ENCODE peak calls at places on chromosomes 11 and 22, in nine cellular contexts. One of them, this sample, is unnamed. For H3K4me1, the result is how much of the 10 kb centered on the place peaks cover.

GRCh38 chr11:27716216-27716615 is 16.0 kb upstream of the BDNF start:
- DNase-seq in H1: no peak
- DNase-seq in spleen: no peak
- DNase-seq in HepG2: no peak
- DNase-seq in stomach: no peak
- DNase-seq in sigmoid colon: no peak
- DNase-seq in prostate gland: no peak
- DNase-seq in GM12878: no peak
- DNase-seq in HCT116: no peak
- DNase-seq in this sample: no peak

GRCh38 chr11:68806931-68807844 is 34.5 kb downstream of the CPT1A start:
- DNase-seq in stomach: no peak
- DNase-seq in HepG2: no peak
- DNase-seq in sigmoid colon: no peak
- DNase-seq in H1: no peak
- DNase-seq in GM12878: no peak
- DNase-seq in HCT116: no peak
- DNase-seq in prostate gland: no peak
- DNase-seq in spleen: no peak
- DNase-seq in this sample: no peak

GRCh38 chr11:118046051-118046963 is 30.6 kb upstream of the TMPRSS4 start:
- DNase-seq in prostate gland: no peak
- DNase-seq in spleen: no peak
- DNase-seq in stomach: no peak
- DNase-seq in HCT116: no peak
- DNase-seq in HepG2: no peak
- DNase-seq in H1: no peak
- DNase-seq in GM12878: peak
- DNase-seq in sigmoid colon: no peak
- DNase-seq in this sample: no peak

GRCh38 chr22:18056161-18056666 is 21.6 kb upstream of the PEX26 start:
- DNase-seq in spleen: peak
- DNase-seq in stomach: no peak
- DNase-seq in prostate gland: no peak
- DNase-seq in HCT116: no peak
- DNase-seq in H1: no peak
- DNase-seq in sigmoid colon: no peak
- DNase-seq in HepG2: peak
- DNase-seq in GM12878: no peak
- DNase-seq in this sample: no peak

GRCh38 chr22:42303304-42304020 is 33.0 kb upstream of the TCF20 start:
- DNase-seq in spleen: no peak
- DNase-seq in sigmoid colon: no peak
- DNase-seq in HCT116: no peak
- DNase-seq in H1: no peak
- DNase-seq in GM12878: no peak
- DNase-seq in HepG2: peak
- DNase-seq in prostate gland: no peak
- DNase-seq in stomach: no peak
- DNase-seq in this sample: no peak

GRCh38 chr11:3089236-3090061 is 32.2 kb upstream of the CARS1 start:
- DNase-seq in spleen: no peak
- DNase-seq in sigmoid colon: no peak
- DNase-seq in stomach: no peak
- DNase-seq in prostate gland: no peak
- DNase-seq in HepG2: no peak
- DNase-seq in GM12878: no peak
- DNase-seq in H1: no peak
- DNase-seq in HCT116: no peak
- DNase-seq in this sample: no peak

GRCh38 chr11:125256471-125257010 is 92.0 kb downstream of the PKNOX2 start:
- DNase-seq in H1: no peak
- DNase-seq in HCT116: no peak
- DNase-seq in stomach: no peak
- DNase-seq in spleen: no peak
- DNase-seq in HepG2: no peak
- DNase-seq in prostate gland: no peak
- DNase-seq in GM12878: no peak
- DNase-seq in sigmoid colon: no peak
- DNase-seq in this sample: no peak

GRCh38 chr11:43282607-43283440 is 29.0 kb upstream of the API5 start:
- DNase-seq in GM12878: no peak
- DNase-seq in prostate gland: no peak
- DNase-seq in HCT116: peak
- DNase-seq in sigmoid colon: no peak
- DNase-seq in stomach: no peak
- DNase-seq in HepG2: peak
- DNase-seq in H1: peak
- DNase-seq in spleen: peak
- DNase-seq in this sample: no peak

DNA sequence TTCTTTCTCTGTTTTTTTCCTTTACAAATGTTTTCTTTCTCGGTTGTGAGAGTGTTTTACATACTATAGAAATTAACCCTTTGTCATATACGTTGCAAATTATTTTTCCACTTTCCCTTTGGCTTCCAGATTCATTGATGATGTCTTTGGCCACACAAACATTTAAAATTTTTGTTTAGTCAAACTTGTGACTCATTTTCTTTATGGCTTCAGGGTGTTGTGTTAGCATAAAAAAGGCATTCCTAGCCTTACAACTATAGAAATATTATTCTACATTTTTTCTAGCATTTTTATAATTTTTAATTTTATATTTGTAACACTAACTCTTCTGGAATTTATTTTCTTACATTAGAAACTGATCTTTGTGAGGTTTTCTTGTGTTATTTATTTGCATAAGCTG is 12.1 kb downstream of the GRIA4 start:
- DNase-seq in HCT116: no peak
- DNase-seq in GM12878: no peak
- DNase-seq in spleen: no peak
- DNase-seq in prostate gland: no peak
- DNase-seq in H1: no peak
- DNase-seq in HepG2: no peak
- DNase-seq in stomach: no peak
- DNase-seq in sigmoid colon: no peak
- DNase-seq in this sample: no peak
- TF ChIP-seq POLR2AphosphoS5 in HCT116: no peak
- TF ChIP-seq POLR2AphosphoS5 in GM12878: no peak
- TF ChIP-seq POLR2AphosphoS5 in spleen: no peak
- TF ChIP-seq POLR2AphosphoS5 in prostate gland: no peak
- TF ChIP-seq POLR2AphosphoS5 in H1: no peak
- TF ChIP-seq POLR2AphosphoS5 in HepG2: no peak
- TF ChIP-seq POLR2AphosphoS5 in stomach: no peak
- TF ChIP-seq POLR2AphosphoS5 in sigmoid colon: no peak
- TF ChIP-seq POLR2AphosphoS5 in this sample: no peak

GRCh38 chr11:112608466-112608865 is 347.8 kb upstream of the PLET1 start:
- DNase-seq in prostate gland: no peak
- DNase-seq in HCT116: no peak
- DNase-seq in spleen: no peak
- DNase-seq in HepG2: no peak
- DNase-seq in stomach: no peak
- DNase-seq in H1: no peak
- DNase-seq in GM12878: no peak
- DNase-seq in sigmoid colon: no peak
- DNase-seq in this sample: no peak

GRCh38 chr11:112612283-112612849 is 348.9 kb upstream of the NCAM1 start:
- DNase-seq in GM12878: no peak
- DNase-seq in HepG2: no peak
- DNase-seq in H1: no peak
- DNase-seq in sigmoid colon: no peak
- DNase-seq in stomach: no peak
- DNase-seq in HCT116: peak
- DNase-seq in spleen: no peak
- DNase-seq in prostate gland: no peak
- DNase-seq in this sample: no peak

GRCh38 chr11:112613051-112613972 is 347.9 kb upstream of the NCAM1 start:
- DNase-seq in H1: no peak
- DNase-seq in stomach: no peak
- DNase-seq in spleen: no peak
- DNase-seq in HCT116: peak
- DNase-seq in sigmoid colon: no peak
- DNase-seq in GM12878: no peak
- DNase-seq in prostate gland: no peak
- DNase-seq in HepG2: peak
- DNase-seq in this sample: no peak

GRCh38 chr11:112610494-112610893 is 349.8 kb upstream of the PLET1 start:
- DNase-seq in HCT116: no peak
- DNase-seq in H1: no peak
- DNase-seq in HepG2: no peak
- DNase-seq in sigmoid colon: no peak
- DNase-seq in GM12878: no peak
- DNase-seq in stomach: no peak
- DNase-seq in spleen: no peak
- DNase-seq in prostate gland: no peak
- DNase-seq in this sample: no peak

DNA sequence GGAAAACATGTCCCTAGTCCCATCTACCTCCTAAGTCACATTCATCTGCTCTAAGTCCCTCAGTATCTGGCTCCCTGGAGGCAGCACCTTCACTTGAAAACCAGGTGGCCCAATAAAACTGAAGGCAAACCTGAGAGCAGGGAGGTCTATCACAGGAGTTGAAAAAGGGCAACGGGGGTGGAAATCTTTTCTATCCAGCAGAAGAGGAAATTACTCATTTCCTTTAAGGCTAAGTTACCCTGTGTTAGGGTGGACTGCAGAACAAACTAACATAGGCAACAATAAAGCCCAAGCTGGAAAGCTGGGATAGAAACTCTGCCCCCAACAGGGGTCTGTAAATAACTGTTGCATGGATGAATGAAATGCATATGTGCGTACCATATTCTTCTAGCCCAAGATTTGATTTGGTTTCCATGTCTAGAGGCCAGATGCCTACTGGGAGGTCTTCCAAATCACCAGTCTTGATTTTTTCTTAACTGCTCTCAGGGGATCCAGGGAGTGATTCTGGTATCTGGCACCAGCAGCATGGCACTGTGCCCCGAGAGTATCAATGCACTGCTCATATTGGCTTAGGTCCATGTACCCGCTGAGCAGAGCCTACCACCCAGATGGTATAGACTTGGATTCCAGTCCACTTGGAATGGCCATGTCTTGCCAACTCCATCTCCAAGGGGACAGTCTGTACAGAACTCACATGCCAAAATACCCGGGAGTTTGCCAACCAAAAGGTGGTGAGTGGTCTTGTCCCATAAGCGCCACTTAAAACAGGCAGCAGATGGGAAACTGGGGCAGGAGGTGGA is 350.0 kb upstream of the NCAM1 start:
- DNase-seq in spleen: no peak
- DNase-seq in GM12878: no peak
- DNase-seq in HepG2: no peak
- DNase-seq in sigmoid colon: no peak
- DNase-seq in H1: no peak
- DNase-seq in prostate gland: no peak
- DNase-seq in HCT116: no peak
- DNase-seq in stomach: no peak
- DNase-seq in this sample: no peak
- H3K4me1 ChIP-seq in spleen: under half
- H3K4me1 ChIP-seq in GM12878: under half
- H3K4me1 ChIP-seq in HepG2: under half
- H3K4me1 ChIP-seq in sigmoid colon: under half
- H3K4me1 ChIP-seq in H1: under half
- H3K4me1 ChIP-seq in prostate gland: under half
- H3K4me1 ChIP-seq in HCT116: under half
- H3K4me1 ChIP-seq in stomach: under half
- H3K4me1 ChIP-seq in this sample: under half

GRCh38 chr11:124115782-124116616 is 749 bp downstream of the VWA5A start:
- DNase-seq in HepG2: no peak
- DNase-seq in prostate gland: no peak
- DNase-seq in GM12878: no peak
- DNase-seq in sigmoid colon: peak
- DNase-seq in spleen: peak
- DNase-seq in HCT116: no peak
- DNase-seq in stomach: peak
- DNase-seq in H1: peak
- DNase-seq in this sample: no peak

GRCh38 chr11:124109377-124109776 is 5.9 kb upstream of the VWA5A start:
- DNase-seq in prostate gland: no peak
- DNase-seq in spleen: no peak
- DNase-seq in GM12878: no peak
- DNase-seq in sigmoid colon: no peak
- DNase-seq in HCT116: no peak
- DNase-seq in stomach: no peak
- DNase-seq in HepG2: no peak
- DNase-seq in H1: no peak
- DNase-seq in this sample: no peak

GRCh38 chr11:124119103-124119502 is 3.9 kb downstream of the VWA5A start:
- DNase-seq in GM12878: no peak
- DNase-seq in prostate gland: no peak
- DNase-seq in sigmoid colon: no peak
- DNase-seq in spleen: no peak
- DNase-seq in HCT116: no peak
- DNase-seq in HepG2: no peak
- DNase-seq in H1: no peak
- DNase-seq in stomach: no peak
- DNase-seq in this sample: no peak

GRCh38 chr11:124113890-124114289 is 1.4 kb upstream of the VWA5A start:
- DNase-seq in GM12878: no peak
- DNase-seq in prostate gland: no peak
- DNase-seq in HCT116: no peak
- DNase-seq in HepG2: no peak
- DNase-seq in spleen: no peak
- DNase-seq in stomach: no peak
- DNase-seq in sigmoid colon: no peak
- DNase-seq in H1: no peak
- DNase-seq in this sample: no peak

DNA sequence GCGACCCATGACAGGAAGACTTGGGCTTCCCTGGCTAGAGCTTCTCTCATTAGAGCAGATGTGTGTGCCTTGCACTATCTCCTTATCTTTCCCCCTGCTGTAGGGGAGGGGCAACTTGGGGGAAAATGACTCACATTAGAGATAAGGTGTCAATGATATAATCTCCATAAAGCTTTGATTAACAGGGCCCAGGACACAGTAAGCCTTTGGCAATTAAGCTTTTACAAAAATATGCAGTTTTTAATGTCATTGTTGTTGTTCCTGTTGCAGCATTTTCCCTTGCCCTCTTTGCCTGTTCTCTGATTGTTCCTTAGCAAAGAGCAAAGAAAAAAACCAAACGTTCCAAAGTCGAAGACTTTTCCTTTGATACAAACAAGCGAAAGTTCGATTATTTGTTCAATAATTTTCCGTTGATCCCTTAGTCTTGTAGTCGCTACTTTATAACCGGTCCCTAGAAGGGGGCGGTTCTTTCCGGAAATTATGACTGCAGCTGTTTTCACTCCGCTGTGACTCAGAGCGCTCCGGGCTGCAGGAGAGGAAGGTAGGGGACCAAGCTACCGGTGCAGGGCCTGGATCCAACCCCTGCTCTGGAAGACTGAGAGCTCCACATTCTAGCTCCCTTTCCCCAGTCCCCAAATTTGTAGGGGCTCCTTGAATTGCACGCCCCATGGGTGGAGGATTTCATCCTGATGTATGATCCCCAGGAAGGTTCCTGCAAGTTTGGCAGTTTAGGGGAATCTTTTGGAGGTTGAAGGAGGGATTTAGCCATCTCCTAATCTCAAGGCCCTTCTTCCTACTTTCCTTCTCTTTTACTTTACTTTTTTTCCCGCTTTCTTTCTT is at the start of gene VWA5A:
- DNase-seq in stomach: peak
- DNase-seq in HCT116: peak
- DNase-seq in HepG2: peak
- DNase-seq in sigmoid colon: peak
- DNase-seq in GM12878: peak
- DNase-seq in H1: peak
- DNase-seq in prostate gland: peak
- DNase-seq in spleen: peak
- DNase-seq in this sample: peak
- TF ChIP-seq POLR2AphosphoS5 in stomach: peak
- TF ChIP-seq POLR2AphosphoS5 in HCT116: peak
- TF ChIP-seq POLR2AphosphoS5 in HepG2: no peak
- TF ChIP-seq POLR2AphosphoS5 in sigmoid colon: peak
- TF ChIP-seq POLR2AphosphoS5 in GM12878: peak
- TF ChIP-seq POLR2AphosphoS5 in H1: peak
- TF ChIP-seq POLR2AphosphoS5 in prostate gland: peak
- TF ChIP-seq POLR2AphosphoS5 in spleen: no peak
- TF ChIP-seq POLR2AphosphoS5 in this sample: peak

GRCh38 chr11:66617148-66617814 is 851 bp downstream of the RBM14 start:
- DNase-seq in sigmoid colon: peak
- DNase-seq in HepG2: no peak
- DNase-seq in HCT116: no peak
- DNase-seq in spleen: peak
- DNase-seq in prostate gland: no peak
- DNase-seq in GM12878: no peak
- DNase-seq in H1: no peak
- DNase-seq in stomach: no peak
- DNase-seq in this sample: peak
- H3K4me1 ChIP-seq in sigmoid colon: under half
- H3K4me1 ChIP-seq in HepG2: half or more
- H3K4me1 ChIP-seq in HCT116: under half
- H3K4me1 ChIP-seq in spleen: under half
- H3K4me1 ChIP-seq in prostate gland: under half
- H3K4me1 ChIP-seq in GM12878: under half
- H3K4me1 ChIP-seq in H1: under half
- H3K4me1 ChIP-seq in stomach: half or more
- H3K4me1 ChIP-seq in this sample: under half

This sample was measured in breast epithelium.